ENCODE peak calls at places on chromosomes 13 and 19, in seven cellular contexts. M is activated CD8-positive, alpha-beta T cell treated with anti-CD3 and anti-CD28 coated beads for 36 hours; K is ascending aorta; E is activated B cell treated with CpG ODN at 0.5 μM for 24 hours; U is choroid plexus epithelial cell; Z is thoracic aorta; G is HFF-Myc. N is an unnamed sample.
A peak's percentile ranks its signal among the peaks of the same experiment; 100 is the strongest.

GRCh38 chr13:24038405-24038804 is 122.1 kb upstream of the SPATA13 start:
- DNase-seq in M (peak; percentile 57), K (no peak), E (no peak), U (peak; percentile 75), Z (no peak), G (peak; percentile 41), N (no peak)

GRCh38 chr13:50527612-50528509 is 315.6 kb downstream of the DLEU7 start:
- DNase-seq in M (peak; percentile 20), K (no peak), E (no peak), U (no peak), Z (no peak), G (no peak), N (peak; percentile 36)

GRCh38 chr13:99439048-99439447 is 62.2 kb upstream of the TM9SF2 start:
- DNase-seq in M (no peak), K (no peak), E (no peak), U (no peak), Z (no peak), G (no peak), N (no peak)

GRCh38 chr13:48567521-48568331 is 34.8 kb upstream of the RCBTB2 start:
- DNase-seq in M (no peak), K (no peak), E (no peak), U (peak; percentile 39), Z (no peak), G (no peak), N (peak; percentile 83)

GRCh38 chr13:39603424-39603947 is 493 bp upstream of the LHFPL6 start:
- DNase-seq in M (no peak), K (no peak), E (no peak), U (peak; percentile 39), Z (no peak), G (no peak), N (no peak)

GRCh38 chr13:36858285-36858684 is 39.3 kb downstream of the RFXAP start:
- DNase-seq in M (no peak), K (no peak), E (no peak), U (peak; percentile 80), Z (no peak), G (peak; percentile 24), N (peak; percentile 39)

GRCh38 chr19:294341-294818 is 3.2 kb upstream of the PLPP2 start:
- DNase-seq in M (no peak), K (no peak), E (no peak), U (peak; percentile 23), Z (no peak), G (no peak), N (no peak)

GRCh38 chr13:107743523-107743922 is 471.8 kb downstream of the LIG4 start:
- DNase-seq in M (no peak), K (no peak), E (no peak), U (no peak), Z (no peak), G (no peak), N (no peak)

GRCh38 chr13:25167775-25168174 is 4.3 kb downstream of the AMER2 start:
- DNase-seq in M (no peak), K (no peak), E (no peak), U (no peak), Z (no peak), G (no peak), N (no peak)

GRCh38 chr13:64938660-64939059 is 2291.5 kb downstream of the PCDH9 start:
- DNase-seq in M (no peak), K (no peak), E (no peak), U (no peak), Z (no peak), G (no peak), N (no peak)

GRCh38 chr19:55455576-55456235 is 5.7 kb downstream of the ISOC2 start:
- DNase-seq in M (no peak), K (no peak), E (no peak), U (no peak), Z (no peak), G (no peak), N (no peak)

GRCh38 chr19:28394705-28395104 is 818.2 kb downstream of the UQCRFS1 start:
- DNase-seq in M (no peak), K (no peak), E (no peak), U (no peak), Z (no peak), G (no peak), N (no peak)

GRCh38 chr13:79802389-79803140 is 321.6 kb downstream of the NDFIP2 start:
- DNase-seq in M (no peak), K (no peak), E (no peak), U (no peak), Z (no peak), G (no peak), N (no peak)

GRCh38 chr13:26202365-26202972 is 19.6 kb downstream of the RNF6 start:
- DNase-seq in M (no peak), K (no peak), E (no peak), U (peak; percentile 64), Z (no peak), G (no peak), N (no peak)

GRCh38 chr19:2083174-2083854 is 12.8 kb downstream of the MOB3A start:
- DNase-seq in M (peak; percentile 83), K (no peak), E (no peak), U (no peak), Z (no peak), G (no peak), N (peak; percentile 81)

GRCh38 chr13:103941506-103942148 is 875.4 kb upstream of the SLC10A2 start:
- DNase-seq in M (no peak), K (no peak), E (no peak), U (peak; percentile 34), Z (no peak), G (no peak), N (no peak)

GRCh38 chr13:39336207-39336606 is 266.8 kb downstream of the LHFPL6 start:
- DNase-seq in M (no peak), K (no peak), E (no peak), U (no peak), Z (no peak), G (no peak), N (no peak)

GRCh38 chr19:343451-343931 is 1.1 kb downstream of the MIER2 start:
- DNase-seq in M (no peak), K (no peak), E (no peak), U (peak; percentile 26), Z (no peak), G (no peak), N (no peak)

GRCh38 chr19:55671054-55671378 is 4.0 kb upstream of the EPN1 start:
- DNase-seq in M (no peak), K (no peak), E (no peak), U (no peak), Z (no peak), G (no peak), N (no peak)

GRCh38 chr19:7869453-7869909 is 4.7 kb downstream of the PRR36 start:
- DNase-seq in M (peak; percentile 81), K (no peak), E (peak; percentile 85), U (peak; percentile 51), Z (no peak), G (no peak), N (no peak)

GRCh38 chr13:100530645-100531044 is 57.9 kb downstream of the GGACT start:
- DNase-seq in M (no peak), K (no peak), E (no peak), U (peak; percentile 69), Z (no peak), G (no peak), N (no peak)

GRCh38 chr19:13099073-13099999 is 3.3 kb downstream of the LYL1 start:
- DNase-seq in M (peak; percentile 86), K (peak; percentile 81), E (peak; percentile 70), U (no peak), Z (no peak), G (no peak), N (peak; percentile 83)

GRCh38 chr19:35513975-35514809 is 743 bp upstream of the DMKN start:
- DNase-seq in M (no peak), K (no peak), E (no peak), U (peak; percentile 34), Z (no peak), G (no peak), N (no peak)

GRCh38 chr13:24161010-24161775 is 673 bp downstream of the SPATA13 start:
- DNase-seq in M (peak; percentile 55), K (peak; percentile 64), E (no peak), U (no peak), Z (no peak), G (no peak), N (peak; percentile 17)

GRCh38 chr19:5136060-5136855 is 167.3 kb downstream of the KDM4B start:
- DNase-seq in M (no peak), K (no peak), E (no peak), U (no peak), Z (no peak), G (no peak), N (no peak)

GRCh38 chr19:42204684-42205083 is 12.8 kb downstream of the DEDD2 start:
- DNase-seq in M (no peak), K (no peak), E (no peak), U (no peak), Z (no peak), G (no peak), N (no peak)
- TF ChIP-seq CTCF in M (no peak), K (no peak), E (no peak), U (no peak), Z (no peak), G (no peak), N (no peak)

GRCh38 chr13:31431722-31432137 is 232.0 kb downstream of the B3GLCT start:
- DNase-seq in M (peak; percentile 68), K (peak; percentile 76), E (no peak), U (peak; percentile 65), Z (no peak), G (no peak), N (peak; percentile 25)
- TF ChIP-seq CTCF in M (peak; percentile 87), K (peak; percentile 86), E (peak; percentile 48), U (peak; percentile 86), Z (peak; percentile 86), G (peak; percentile 81), N (peak; percentile 88)

DNA sequence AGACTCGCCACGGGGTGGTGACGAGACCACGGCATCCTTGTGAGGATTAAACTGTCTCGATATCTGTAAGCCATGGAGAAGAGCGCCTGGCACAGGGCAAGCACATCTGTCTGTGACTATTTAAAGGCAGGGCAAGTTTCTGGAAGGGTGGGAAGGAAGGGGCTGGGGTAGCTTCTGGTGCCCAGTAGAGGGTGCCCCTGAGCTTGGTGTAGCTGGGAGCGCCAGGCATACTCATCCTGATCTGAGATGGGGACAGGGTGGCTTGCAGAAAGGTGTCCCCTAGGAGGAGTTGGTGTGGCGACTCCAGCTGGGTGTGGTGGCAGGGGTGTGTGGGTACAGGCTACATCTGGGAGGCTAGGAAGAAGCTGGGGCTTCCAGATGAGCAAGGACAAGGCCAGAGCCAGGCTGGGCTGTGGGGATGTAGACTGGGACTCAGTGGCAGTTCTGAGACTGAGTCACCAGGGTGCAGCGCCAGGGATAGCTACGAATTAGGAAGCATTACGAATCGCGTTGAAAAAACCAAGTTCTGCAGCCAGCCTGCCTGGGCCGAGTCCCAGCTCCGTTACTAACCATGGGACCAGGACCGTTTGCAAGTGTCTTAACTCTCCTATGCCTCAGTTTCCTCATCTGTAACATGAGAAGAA is 23.1 kb upstream of the ASPDH start:
- DNase-seq in M (no peak), K (no peak), E (no peak), U (no peak), Z (no peak), G (no peak), N (no peak)
- TF ChIP-seq CTCF in M (no peak), K (no peak), E (no peak), U (peak; percentile 4), Z (no peak), G (no peak), N (no peak)

DNA sequence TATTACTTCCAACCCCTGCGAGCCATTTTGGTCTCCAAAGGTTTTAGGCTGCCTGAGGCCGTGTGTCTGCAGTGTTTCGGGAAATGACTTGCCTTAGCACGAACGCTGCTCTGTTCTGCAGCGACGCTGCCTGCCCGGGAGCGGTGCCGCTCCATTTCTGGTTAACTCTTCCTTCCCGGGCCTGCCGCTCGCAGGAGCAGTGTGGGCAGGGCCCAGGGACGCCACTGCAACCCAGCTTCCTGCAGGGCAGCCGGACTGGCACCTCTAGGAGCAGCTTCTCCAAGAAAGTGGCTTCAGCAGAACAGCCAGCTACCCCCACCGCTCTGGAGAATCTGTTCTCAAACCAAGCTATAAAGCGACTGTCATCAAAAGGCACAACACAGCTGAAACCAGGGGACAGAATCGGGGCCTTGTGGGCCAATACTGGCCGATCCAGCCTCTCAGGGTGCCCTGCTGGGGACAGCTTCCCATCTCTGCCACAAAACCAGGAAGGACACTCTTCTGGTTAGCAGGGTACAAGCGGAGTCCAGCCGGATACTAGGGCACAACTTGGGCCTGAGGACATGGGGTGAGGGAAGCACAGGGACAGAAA is 72.2 kb downstream of the KCTD15 start:
- DNase-seq in M (no peak), K (peak; percentile 66), E (no peak), U (peak; percentile 51), Z (no peak), G (no peak), N (no peak)
- TF ChIP-seq CTCF in M (no peak), K (no peak), E (no peak), U (peak; percentile 27), Z (no peak), G (no peak), N (no peak)

N was measured in HL-60.